ENCODE peak calls at places on chromosomes 11 and 22, in four cellular contexts. P is HepG2, N is GM12891, F is SK-N-SH. I is an unnamed sample.

GRCh38 chr11:69670158-69670845 is 4.9 kb downstream of the LTO1 start:
- DNase-seq in P (peak), N (peak), F (peak), I (peak)

GRCh38 chr11:130136107-130136506 is 23.5 kb upstream of the ST14 start:
- DNase-seq in P (no peak), N (no peak), F (no peak), I (no peak)

GRCh38 chr22:36753120-36753802 is 22.7 kb downstream of the IFT27 start:
- DNase-seq in P (no peak), N (no peak), F (no peak), I (no peak)

GRCh38 chr11:57073121-57073520 is 84.4 kb downstream of the OR5AK2 start:
- DNase-seq in P (no peak), N (no peak), F (no peak), I (no peak)

GRCh38 chr22:27207907-27208306 is 550.5 kb downstream of the MIAT start:
- DNase-seq in P (no peak), N (no peak), F (no peak), I (no peak)

GRCh38 chr11:128464878-128465277 is 122.5 kb downstream of the ETS1 start:
- DNase-seq in P (no peak), N (no peak), F (no peak), I (no peak)

GRCh38 chr22:46079093-46079860 is 71.0 kb upstream of the PPARA start:
- DNase-seq in P (no peak), N (no peak), F (no peak), I (no peak)

GRCh38 chr22:32473388-32473952 is 1.1 kb upstream of the FBXO7 start:
- DNase-seq in P (peak), N (peak), F (peak), I (peak)

GRCh38 chr11:116217006-116217405 is 555.8 kb downstream of the BUD13 start:
- DNase-seq in P (peak), N (no peak), F (no peak), I (no peak)

GRCh38 chr22:19936513-19936912 is 5.1 kb upstream of the COMT start:
- DNase-seq in P (no peak), N (no peak), F (no peak), I (no peak)

GRCh38 chr22:19941365-19942070 is at the start of the genes COMT and TXNRD2:
- DNase-seq in P (no peak), N (peak), F (peak), I (peak)

GRCh38 chr22:19940536-19941364 is 822 bp upstream of the COMT start:
- DNase-seq in P (no peak), N (no peak), F (peak), I (no peak)

GRCh38 chr22:19933328-19934241 is 8.0 kb upstream of the COMT start:
- DNase-seq in P (no peak), N (no peak), F (no peak), I (no peak)

DNA sequence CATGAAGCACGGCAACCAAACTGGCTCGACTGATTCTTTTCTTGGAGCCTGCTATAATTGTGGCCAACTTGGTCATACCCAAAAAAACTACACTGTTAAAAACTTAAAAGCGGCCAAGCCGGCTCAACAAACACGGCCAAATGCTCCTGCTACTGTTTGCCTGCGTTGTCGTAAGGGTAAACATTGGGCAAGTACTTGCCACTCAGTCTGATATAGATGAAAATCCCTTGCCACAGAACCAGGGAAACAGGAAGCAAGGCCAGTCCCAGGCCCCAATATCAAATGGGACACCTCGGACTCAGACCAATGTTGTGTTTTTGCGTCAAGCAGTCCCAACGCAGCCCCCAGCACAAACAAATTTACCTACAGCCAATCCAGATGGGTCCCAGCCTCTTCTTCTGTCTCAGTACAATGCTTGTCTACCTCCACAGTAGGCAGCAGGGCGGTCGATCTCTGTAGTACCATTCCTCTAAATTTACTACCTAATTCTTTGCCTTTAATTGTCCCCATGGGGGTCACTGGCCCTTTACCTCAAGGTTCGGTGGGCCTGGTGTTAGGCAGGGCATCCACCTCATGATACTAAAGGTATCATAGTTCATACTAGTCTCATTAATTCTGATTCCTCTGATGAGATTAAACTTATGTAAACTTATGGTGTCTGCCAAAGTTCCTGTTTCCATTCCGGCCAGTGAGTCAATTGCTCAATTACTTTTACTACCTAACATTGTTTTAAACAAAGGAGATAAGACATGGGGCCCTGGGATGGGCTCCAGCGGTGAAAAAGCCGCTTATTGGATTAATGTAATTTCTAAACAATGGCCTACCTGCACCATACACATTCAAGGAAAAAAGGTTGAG is 3.7 kb upstream of the COMT start:
- DNase-seq in P (peak), N (no peak), F (no peak), I (no peak)
- TF ChIP-seq POLR2AphosphoS5 in P (no peak), N (no peak), F (no peak), I (no peak)

GRCh38 chr11:23542171-23542570 is 681.9 kb upstream of the CCDC179 start:
- DNase-seq in P (no peak), N (no peak), F (no peak), I (no peak)

GRCh38 chr11:23536907-23537306 is 676.6 kb upstream of the CCDC179 start:
- DNase-seq in P (no peak), N (no peak), F (no peak), I (no peak)

GRCh38 chr11:23540101-23540561 is 679.9 kb upstream of the CCDC179 start:
- DNase-seq in P (peak), N (peak), F (peak), I (no peak)

GRCh38 chr11:23542816-23543215 is 682.5 kb upstream of the CCDC179 start:
- DNase-seq in P (no peak), N (no peak), F (no peak), I (no peak)

GRCh38 chr11:23539556-23539955 is 679.3 kb upstream of the CCDC179 start:
- DNase-seq in P (no peak), N (no peak), F (no peak), I (no peak)
- TF ChIP-seq TAF1 in P (no peak), N (no peak), F (no peak), I (no peak)

GRCh38 chr11:67586568-67587250 is 3.1 kb downstream of the GSTP1 start:
- DNase-seq in P (no peak), N (no peak), F (no peak), I (no peak)
- TF ChIP-seq POLR2AphosphoS5 in P (no peak), N (no peak), F (no peak), I (no peak)

DNA sequence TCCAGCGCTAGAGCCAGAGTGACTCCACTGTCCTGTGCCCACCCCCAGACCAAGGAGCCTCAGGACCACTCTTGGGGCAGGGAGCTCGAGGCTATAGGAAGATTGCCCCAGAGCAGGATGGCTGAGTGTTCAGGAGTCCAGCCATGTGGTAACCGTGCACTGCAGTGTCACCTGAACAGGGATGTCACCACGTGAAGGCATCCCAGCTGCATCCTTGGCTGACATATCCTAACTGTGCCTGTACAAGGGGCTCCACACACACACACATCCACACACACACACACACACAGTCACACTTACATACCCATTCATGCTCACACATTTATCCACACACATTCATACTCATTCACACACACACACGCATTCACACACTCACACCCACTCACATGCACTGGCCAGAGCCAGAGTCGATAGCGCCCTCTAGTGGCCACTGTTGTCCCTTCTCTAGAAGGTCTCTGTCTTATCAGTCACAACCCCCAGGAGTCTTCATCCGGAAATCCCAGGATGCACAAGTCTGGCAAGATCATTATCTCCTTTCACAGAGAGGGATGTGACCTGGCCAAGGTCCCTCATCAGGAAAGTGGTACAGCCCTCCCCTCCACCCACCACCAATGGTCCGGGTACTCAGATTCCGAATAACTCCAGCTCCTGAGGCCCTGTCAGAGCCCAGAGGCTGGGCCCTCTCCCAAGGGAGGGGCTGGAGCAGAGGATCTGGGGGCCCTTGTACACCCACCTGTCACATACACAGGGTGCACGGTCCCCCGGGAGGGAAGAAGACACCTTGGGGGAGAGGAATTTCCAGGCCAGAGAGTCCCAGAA is 55.1 kb downstream of the IGLL5 start:
- DNase-seq in P (peak), N (no peak), F (peak), I (no peak)
- TF ChIP-seq TAF1 in P (no peak), N (no peak), F (no peak), I (no peak)

I was measured in GM12892.